ENCODE peak calls at places on chromosome 21, in eight cellular contexts. B, L, D, J, C, Z, N and F are unnamed samples.
A peak's percentile ranks its signal among the peaks of the same experiment; 100 is the strongest.

GRCh38 chr21:14403681-14404318 is 20.9 kb upstream of the HSPA13 start:
- DNase-seq in Z (peak; percentile 28), D (peak; percentile 21), L (peak; percentile 45), J (no peak), B (no peak), C (no peak), N (peak; percentile 13), F (no peak)

GRCh38 chr21:23936224-23936623 is 1671.1 kb downstream of the MRPL39 start:
- DNase-seq in L (no peak), C (no peak), D (peak; percentile 5), Z (peak; percentile 0), J (no peak), N (no peak), B (no peak), F (no peak)

GRCh38 chr21:37462087-37462861 is 95.7 kb downstream of the DYRK1A start:
- DNase-seq in D (peak; percentile 63), Z (no peak), J (no peak), L (no peak), C (no peak), B (no peak), N (no peak), F (no peak)

GRCh38 chr21:41141031-41141457 is 26.9 kb upstream of the BACE2 start:
- DNase-seq in Z (no peak), N (no peak), D (no peak), J (no peak), L (no peak), B (no peak), C (no peak), F (no peak)

GRCh38 chr21:34351786-34352241 is 12.0 kb upstream of the KCNE2 start:
- DNase-seq in B (peak; percentile 70), J (no peak), C (no peak), D (peak; percentile 79), Z (peak; percentile 34), L (peak; percentile 76), N (peak; percentile 48), F (no peak)

GRCh38 chr21:35838987-35839763 is 221.2 kb downstream of the SETD4 start:
- DNase-seq in D (no peak), L (no peak), Z (no peak), B (no peak), C (no peak), J (no peak), N (no peak), F (no peak)

GRCh38 chr21:45012661-45013270 is 61.6 kb upstream of the ADARB1 start:
- DNase-seq in J (no peak), L (no peak), D (peak; percentile 58), C (peak; percentile 22), B (peak; percentile 9), N (peak; percentile 36), Z (peak; percentile 9), F (no peak)

GRCh38 chr21:34926784-34927548 is 122.1 kb downstream of the RUNX1 start:
- DNase-seq in B (no peak), D (no peak), Z (peak; percentile 33), L (no peak), C (no peak), J (no peak), N (no peak), F (no peak)

GRCh38 chr21:36022704-36023103 is 37.6 kb downstream of the SETD4 start:
- DNase-seq in B (no peak), D (no peak), N (no peak), C (no peak), L (no peak), J (no peak), Z (no peak), F (no peak)

GRCh38 chr21:35563885-35564451 is 496.4 kb downstream of the SETD4 start:
- DNase-seq in C (no peak), N (no peak), D (no peak), L (no peak), Z (no peak), B (peak; percentile 81), J (peak; percentile 66), F (peak; percentile 15)

GRCh38 chr21:41111681-41112080 is 56.3 kb upstream of the BACE2 start:
- DNase-seq in L (no peak), N (no peak), D (no peak), C (no peak), B (no peak), Z (no peak), J (no peak), F (no peak)

GRCh38 chr21:35195232-35195631 is 146.1 kb upstream of the RUNX1 start:
- DNase-seq in Z (peak; percentile 12), D (no peak), B (no peak), N (no peak), C (no peak), J (no peak), L (no peak), F (no peak)

GRCh38 chr21:41379901-41380300 is 18.1 kb downstream of the MX2 start:
- DNase-seq in C (no peak), D (no peak), L (no peak), N (no peak), J (peak; percentile 25), Z (no peak), B (no peak), F (no peak)

GRCh38 chr21:16082038-16082816 is 352.4 kb downstream of the USP25 start:
- DNase-seq in N (no peak), B (no peak), J (no peak), Z (peak; percentile 13), D (peak; percentile 29), C (no peak), L (peak; percentile 43), F (no peak)
- H3K4me3 ChIP-seq in N (no peak overlapping the region), B (no peak overlapping the region), J (no peak overlapping the region), Z (no peak overlapping the region), D (no peak overlapping the region), C (no peak overlapping the region), L (no peak overlapping the region), F (peak overlapping the region; percentile 15)

GRCh38 chr21:25361765-25362164 is 245.5 kb downstream of the MRPL39 start:
- DNase-seq in L (no peak), Z (no peak), N (no peak), D (no peak), C (no peak), B (no peak), J (no peak), F (no peak)

GRCh38 chr21:25359724-25360123 is 247.6 kb downstream of the MRPL39 start:
- DNase-seq in Z (no peak), J (no peak), B (no peak), N (no peak), D (no peak), C (no peak), L (no peak), F (no peak)

GRCh38 chr21:25361097-25361496 is 246.2 kb downstream of the MRPL39 start:
- DNase-seq in J (no peak), D (no peak), B (no peak), L (no peak), N (no peak), Z (no peak), C (no peak), F (no peak)

GRCh38 chr21:25362375-25363267 is 244.7 kb downstream of the MRPL39 start:
- DNase-seq in J (no peak), N (no peak), C (no peak), D (no peak), L (no peak), Z (no peak), B (no peak), F (no peak)

DNA sequence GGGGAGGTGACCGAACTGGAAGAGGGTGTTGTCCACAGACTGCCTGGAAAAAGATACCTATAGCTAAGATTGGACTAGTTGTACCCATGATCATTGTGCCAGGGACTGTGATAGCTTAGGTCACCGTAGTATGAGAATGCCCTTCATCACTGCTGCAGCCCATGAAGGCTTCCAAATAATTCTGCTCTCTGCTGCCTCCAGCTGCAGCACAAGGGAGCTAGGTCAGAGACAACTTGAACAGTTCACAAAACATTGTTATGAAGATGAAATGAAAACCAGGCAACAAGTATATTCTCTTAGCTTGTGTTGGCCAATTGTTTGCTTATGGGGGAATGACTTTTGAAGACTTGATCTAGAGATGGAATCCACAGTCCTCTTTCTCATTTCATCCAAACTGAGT is 246.7 kb downstream of the MRPL39 start:
- DNase-seq in N (no peak), L (no peak), Z (no peak), C (no peak), J (no peak), D (no peak), B (no peak), F (no peak)
- H3K27ac ChIP-seq in N (no peak overlapping the region), L (no peak overlapping the region), Z (no peak overlapping the region), C (no peak overlapping the region), J (no peak overlapping the region), D (no peak overlapping the region), B (no peak overlapping the region), F (no peak overlapping the region)

GRCh38 chr21:28743723-28744122 is 249.0 kb downstream of the LTN1 start:
- DNase-seq in C (no peak), D (no peak), L (no peak), B (no peak), N (no peak), Z (no peak), J (no peak), F (no peak)

GRCh38 chr21:28746166-28746565 is 246.5 kb downstream of the LTN1 start:
- DNase-seq in J (no peak), C (no peak), N (no peak), L (no peak), B (no peak), D (no peak), Z (no peak), F (no peak)

GRCh38 chr21:28742527-28742926 is 250.2 kb downstream of the LTN1 start:
- DNase-seq in Z (no peak), N (no peak), D (no peak), B (no peak), C (no peak), L (no peak), J (no peak), F (no peak)

GRCh38 chr21:28747464-28747863 is 245.2 kb downstream of the LTN1 start:
- DNase-seq in C (no peak), Z (no peak), J (no peak), L (no peak), N (no peak), B (no peak), D (no peak), F (no peak)

DNA sequence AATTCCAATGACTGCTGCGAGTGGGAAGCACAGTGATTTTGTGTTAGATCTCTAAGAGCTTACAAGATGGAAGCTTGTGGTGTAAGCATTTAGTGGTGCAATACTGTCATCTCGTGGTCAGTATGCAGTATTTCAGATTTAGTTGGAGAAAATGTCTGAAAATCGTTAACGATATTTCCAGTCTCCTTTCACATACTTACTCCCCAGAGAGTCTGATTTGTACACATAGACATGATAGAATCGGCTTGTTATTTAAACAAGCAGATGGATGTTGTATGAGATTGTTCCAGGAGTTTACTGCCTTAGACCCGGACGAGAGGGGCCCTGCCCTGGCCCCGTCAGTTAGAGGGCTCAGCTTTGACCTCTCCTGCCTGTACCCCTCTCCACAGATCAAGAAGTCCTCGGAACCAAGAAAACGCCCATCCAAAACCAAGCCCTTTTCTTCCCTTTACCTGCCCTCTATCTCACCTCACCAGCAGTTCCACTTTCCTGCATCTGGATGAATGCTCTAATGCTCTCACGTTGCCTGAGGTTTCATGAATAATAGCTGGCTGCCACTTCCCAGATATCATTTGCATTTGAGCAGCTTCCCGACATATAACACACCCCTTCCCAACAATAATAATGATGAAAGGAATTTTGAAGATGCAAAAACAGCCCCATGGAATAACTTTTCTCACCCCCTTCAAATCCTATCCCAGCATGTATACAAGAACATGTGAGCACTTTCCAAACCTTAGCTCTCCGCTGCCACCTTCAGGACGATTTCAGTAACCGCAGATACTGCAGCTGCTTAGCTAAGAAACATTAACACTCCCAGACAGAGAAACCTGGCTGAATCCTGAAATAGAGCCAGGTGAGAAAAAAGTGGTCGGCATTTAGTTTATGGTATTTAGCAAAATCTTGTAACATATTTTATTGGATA is 247.3 kb downstream of the LTN1 start:
- DNase-seq in N (peak; percentile 64), C (peak; percentile 59), D (peak; percentile 76), J (peak; percentile 75), Z (peak; percentile 81), L (peak; percentile 79), B (peak; percentile 73), F (peak; percentile 73)
- TF ChIP-seq CTCF in N (peak; percentile 81), C (peak; percentile 84), D (peak; percentile 87), J (peak; percentile 87), Z (peak; percentile 74), L (peak; percentile 89), B (peak; percentile 87), F (peak; percentile 96)

GRCh38 chr21:31898898-31899630 is 26.2 kb downstream of the HUNK start:
- DNase-seq in L (no peak), Z (no peak), N (no peak), C (no peak), D (no peak), J (no peak), B (no peak), F (no peak)
- H3K4me3 ChIP-seq in L (no peak overlapping the region), Z (no peak overlapping the region), N (no peak overlapping the region), C (no peak overlapping the region), D (no peak overlapping the region), J (no peak overlapping the region), B (no peak overlapping the region), F (no peak overlapping the region)